ENCODE peak calls at places on chromosomes 1 and 21, in five cellular contexts. P, M, I, Q and E are unnamed samples.

GRCh38 chr1:79899914-79900313 is 893.4 kb upstream of the ADGRL4 start:
- DNase-seq in P (peak; percentile 69), M (no peak), I (no peak), Q (no peak), E (no peak)

GRCh38 chr1:228923973-228924766 is 188.9 kb downstream of the RHOU start:
- DNase-seq in P (no peak), M (no peak), I (no peak), Q (no peak), E (no peak)

GRCh38 chr21:44395260-44395659 is 41.8 kb downstream of the TRPM2 start:
- DNase-seq in P (no peak), M (no peak), I (no peak), Q (no peak), E (no peak)

GRCh38 chr1:40818264-40818961 is 34.8 kb downstream of the KCNQ4 start:
- DNase-seq in P (no peak), M (peak; percentile 46), I (peak; percentile 97), Q (no peak), E (no peak)

GRCh38 chr21:45855248-45855801 is 126.2 kb upstream of the COL6A1 start:
- DNase-seq in P (no peak), M (no peak), I (no peak), Q (no peak), E (no peak)

GRCh38 chr1:203475012-203475981 is at the start of gene PRELP:
- DNase-seq in P (no peak), M (no peak), I (peak; percentile 62), Q (no peak), E (no peak)

GRCh38 chr1:85240174-85240601 is 19.3 kb downstream of the C1orf52 start:
- DNase-seq in P (no peak), M (peak; percentile 30), I (peak; percentile 56), Q (no peak), E (no peak)

GRCh38 chr1:118158918-118159317 is 26.1 kb downstream of the SPAG17 start:
- DNase-seq in P (no peak), M (no peak), I (no peak), Q (no peak), E (no peak)

GRCh38 chr21:43753439-43753799 is 22.7 kb downstream of the CSTB start:
- DNase-seq in P (no peak), M (no peak), I (no peak), Q (no peak), E (no peak)

GRCh38 chr1:17404820-17405219 is 32.8 kb downstream of the PADI6 start:
- DNase-seq in P (no peak), M (no peak), I (no peak), Q (no peak), E (no peak)

GRCh38 chr1:206911064-206911663 is 10.6 kb downstream of the FCMR start:
- DNase-seq in P (peak; percentile 59), M (peak; percentile 76), I (no peak), Q (peak; percentile 85), E (peak; percentile 16)

GRCh38 chr1:86018311-86018923 is 138.2 kb downstream of the COL24A1 start:
- DNase-seq in P (peak; percentile 59), M (peak; percentile 21), I (peak; percentile 13), Q (peak; percentile 9), E (peak; percentile 10)

GRCh38 chr1:36542962-36543515 is 60.3 kb upstream of the CSF3R start:
- DNase-seq in P (no peak), M (peak; percentile 45), I (peak; percentile 50), Q (peak; percentile 24), E (peak; percentile 15)

GRCh38 chr1:6688757-6689156 is 12.9 kb downstream of the DNAJC11 start:
- DNase-seq in P (no peak), M (no peak), I (no peak), Q (no peak), E (no peak)

GRCh38 chr1:226634611-226635246 is 86.2 kb downstream of the STUM start:
- DNase-seq in P (no peak), M (no peak), I (no peak), Q (no peak), E (no peak)

GRCh38 chr1:8165595-8166360 is 139.7 kb upstream of the ERRFI1 start:
- DNase-seq in P (no peak), M (peak; percentile 60), I (peak; percentile 31), Q (no peak), E (no peak)

GRCh38 chr1:161733526-161733925 is 12.2 kb downstream of the FCRLB start:
- DNase-seq in P (peak; percentile 67), M (no peak), I (no peak), Q (no peak), E (no peak)

GRCh38 chr1:4796999-4797375 is 142.6 kb downstream of the AJAP1 start:
- DNase-seq in P (no peak), M (no peak), I (no peak), Q (no peak), E (no peak)

GRCh38 chr1:53071167-53071865 is 9.3 kb downstream of the PODN start:
- DNase-seq in P (no peak), M (no peak), I (peak; percentile 8), Q (no peak), E (no peak)

GRCh38 chr1:31669433-31669785 is 24.7 kb upstream of the PEF1 start:
- DNase-seq in P (no peak), M (no peak), I (no peak), Q (no peak), E (no peak)

GRCh38 chr1:18849252-18849651 is 10.2 kb downstream of the TAS1R2 start:
- DNase-seq in P (no peak), M (no peak), I (no peak), Q (no peak), E (no peak)

GRCh38 chr1:212396638-212397037 is 18.0 kb downstream of the PACC1 start:
- DNase-seq in P (no peak), M (no peak), I (no peak), Q (no peak), E (no peak)

GRCh38 chr21:31873696-31874599 is 1.1 kb downstream of the HUNK start:
- DNase-seq in P (no peak), M (peak; percentile 53), I (peak; percentile 74), Q (peak; percentile 36), E (no peak)

GRCh38 chr1:6857831-6858230 is 72.6 kb downstream of the CAMTA1 start:
- DNase-seq in P (no peak), M (no peak), I (no peak), Q (no peak), E (no peak)

DNA sequence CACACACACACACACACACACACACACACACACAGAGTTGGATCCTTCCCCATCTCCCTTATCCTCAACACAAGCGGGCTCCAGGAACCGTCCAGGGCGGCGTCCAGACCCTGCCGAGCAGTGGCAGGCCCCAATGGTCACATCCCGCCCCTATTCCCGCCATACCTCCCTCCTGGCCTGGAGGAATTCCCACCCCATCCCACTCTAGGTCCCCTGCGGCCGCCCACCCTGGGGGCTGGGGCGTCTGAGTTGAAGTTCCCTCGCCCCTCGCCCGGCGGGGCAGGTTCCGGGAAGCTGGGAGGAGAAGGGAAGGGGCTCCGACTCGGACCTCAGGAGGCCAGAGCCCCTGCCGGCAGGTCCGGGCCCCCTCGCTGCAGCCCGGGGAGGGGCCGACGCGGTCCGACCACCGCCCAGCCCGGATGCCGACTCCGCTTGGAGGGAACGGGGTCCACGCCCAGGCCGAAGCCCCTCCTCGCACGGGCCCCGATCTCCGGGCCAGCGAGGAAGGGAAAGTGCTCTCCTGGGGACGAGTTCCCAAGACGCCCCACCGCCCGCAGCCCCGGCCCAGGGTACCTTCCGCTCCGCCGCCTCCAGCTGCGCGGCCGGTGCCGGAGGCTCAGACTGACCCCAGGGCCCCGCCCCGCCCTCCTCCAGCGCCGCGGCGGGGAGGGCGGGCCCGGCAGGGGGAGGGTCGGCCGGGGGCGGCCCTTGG is at the start of gene RHOC:
- DNase-seq in P (no peak), M (peak; percentile 87), I (peak; percentile 62), Q (peak; percentile 56), E (no peak)
- TF ChIP-seq JUN in P (no peak), M (no peak), I (no peak), Q (no peak), E (no peak)

GRCh38 chr1:156432109-156433018 is 63.4 kb downstream of the RHBG start:
- DNase-seq in P (no peak), M (no peak), I (peak; percentile 69), Q (no peak), E (no peak)
- TF ChIP-seq JUN in P (no peak), M (no peak), I (no peak), Q (no peak), E (no peak)

DNA sequence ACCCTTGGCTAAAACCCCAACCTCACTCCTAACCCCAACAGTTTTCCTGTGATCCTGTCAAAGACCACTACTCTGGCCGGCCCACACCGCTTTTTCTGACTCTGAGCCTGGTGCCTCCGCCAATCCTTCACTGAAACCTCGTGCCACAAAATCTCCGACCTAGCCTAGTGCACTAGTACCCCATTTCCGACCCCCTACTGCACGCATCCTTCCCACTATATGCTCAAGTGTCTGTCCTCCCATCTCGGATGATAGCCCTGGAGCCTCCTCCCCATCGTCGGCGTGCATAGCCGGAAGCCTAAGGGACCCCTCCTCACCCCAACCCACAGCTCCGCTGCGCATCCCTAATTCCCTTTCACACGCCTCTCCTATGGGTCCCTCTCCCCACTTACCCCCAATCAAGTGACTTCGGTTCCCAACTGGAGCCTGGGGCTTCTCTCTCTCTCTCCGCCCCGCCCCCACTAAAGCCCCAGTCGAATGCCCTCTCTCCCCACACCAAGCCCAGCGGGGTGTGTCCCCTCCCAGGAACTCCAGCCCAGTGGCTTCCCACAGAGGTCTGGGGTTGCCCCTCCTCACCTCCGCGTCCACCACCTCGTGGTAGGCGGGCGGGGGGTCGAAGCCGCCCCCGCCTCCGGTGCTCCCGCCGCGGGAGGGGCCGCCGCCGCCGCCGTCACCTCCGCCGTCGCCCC is 806 bp downstream of the USP24 start:
- DNase-seq in P (peak; percentile 9), M (peak; percentile 84), I (peak; percentile 70), Q (peak; percentile 38), E (peak; percentile 31)
- TF ChIP-seq JUN in P (no peak), M (no peak), I (no peak), Q (no peak), E (no peak)

GRCh38 chr1:73537400-73537799 is 660.6 kb downstream of the LRRIQ3 start:
- DNase-seq in P (no peak), M (no peak), I (peak; percentile 55), Q (no peak), E (no peak)
- TF ChIP-seq JUN in P (no peak), M (no peak), I (no peak), Q (no peak), E (no peak)

DNA sequence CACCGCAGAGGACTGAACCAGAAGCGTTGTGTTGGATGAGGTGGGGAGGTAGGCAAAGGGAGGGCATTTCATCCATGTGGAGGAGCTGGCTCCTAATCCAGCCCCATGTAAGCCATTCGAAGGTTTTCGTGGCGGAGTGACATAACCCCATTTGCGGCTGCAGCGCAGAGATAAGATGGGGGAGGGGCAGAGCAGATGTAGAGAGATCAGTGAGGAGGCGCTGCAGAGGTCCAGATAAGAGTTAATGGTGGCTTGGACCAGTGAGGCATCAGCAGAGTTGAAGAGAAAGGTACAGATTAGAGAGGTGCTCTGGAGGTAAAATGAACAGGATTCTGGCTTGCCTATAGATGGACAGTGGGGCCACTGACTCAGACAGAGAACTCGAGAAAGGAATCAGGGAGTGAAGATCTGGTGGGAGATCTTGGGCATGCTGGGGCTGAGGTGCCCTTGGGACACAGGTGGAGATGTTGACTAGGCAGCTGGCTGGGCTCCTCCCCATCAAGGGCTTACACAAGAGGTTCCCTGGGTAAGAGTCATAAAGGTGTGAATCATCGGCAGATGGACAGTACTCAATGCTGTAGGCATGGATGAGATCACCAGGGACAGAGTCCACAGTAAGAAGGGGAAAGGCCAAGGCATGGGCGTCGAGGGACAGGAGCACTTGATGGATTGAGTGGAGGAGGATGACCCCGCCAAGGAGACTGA is 7.8 kb upstream of the PTPRF start:
- DNase-seq in P (no peak), M (peak; percentile 99), I (no peak), Q (peak; percentile 97), E (peak; percentile 86)
- TF ChIP-seq JUN in P (no peak), M (peak; percentile 95), I (no peak), Q (peak; percentile 70), E (peak; percentile 97)

GRCh38 chr1:235078927-235079381 is 49.7 kb downstream of the TOMM20 start:
- DNase-seq in P (no peak), M (no peak), I (no peak), Q (peak; percentile 27), E (no peak)
- TF ChIP-seq JUN in P (no peak), M (no peak), I (no peak), Q (no peak), E (peak; percentile 15)